ENCODE peak calls at places on chromosomes 4 and X, in four cellular contexts. H is osteocyte, M is mesendoderm, L is hypothalamus. G is an unnamed sample.

GRCh38 chr4:74884282-74884681 is 48.6 kb upstream of the PARM1 start:
- DNase-seq in H (no peak), M (no peak), L (no peak), G (no peak)

GRCh38 chrX:122941801-122942200 is 242.3 kb upstream of the GRIA3 start:
- DNase-seq in H (no peak), M (no peak), L (no peak), G (no peak)

GRCh38 chr4:99414401-99414800 is 20.7 kb downstream of the ADH7 start:
- DNase-seq in H (no peak), M (no peak), L (no peak), G (no peak)

GRCh38 chr4:1976416-1977352 is 32.1 kb downstream of the NELFA start:
- DNase-seq in H (no peak), M (no peak), L (no peak), G (no peak)

GRCh38 chr4:126731062-126731461 is 901.7 kb upstream of the INTU start:
- DNase-seq in H (no peak), M (no peak), L (no peak), G (no peak)

GRCh38 chrX:9433596-9433995 is 31.3 kb upstream of the TBL1X start:
- DNase-seq in H (no peak), M (no peak), L (no peak), G (no peak)

GRCh38 chr4:13704020-13704419 is 76.5 kb upstream of the BOD1L1 start:
- DNase-seq in H (no peak), M (no peak), L (no peak), G (no peak)

GRCh38 chrX:71492086-71493065 is 40.5 kb upstream of the OGT start:
- DNase-seq in H (peak; percentile 83), M (no peak), L (no peak), G (no peak)

GRCh38 chr4:185723619-185724150 is 88.3 kb downstream of the SORBS2 start:
- DNase-seq in H (no peak), M (no peak), L (no peak), G (no peak)

GRCh38 chr4:164251257-164251656 is 502.7 kb upstream of the SMIM31 start:
- DNase-seq in H (no peak), M (no peak), L (no peak), G (no peak)

GRCh38 chr4:122539861-122540465 is 80.9 kb downstream of the IL21 start:
- DNase-seq in H (no peak), M (no peak), L (no peak), G (no peak)

G was measured in mesothelial cell of epicardium.